ENCODE peak calls at places on chromosome 13, in seven cellular contexts. W is transverse colon, T is right lobe of liver, M is breast epithelium, J is Peyer's patch, P is heart left ventricle, R is lower leg skin. V is an unnamed sample.
A peak's percentile ranks its signal among the peaks of the same experiment; 100 is the strongest.

GRCh38 chr13:106865706-106866288 is 297.9 kb upstream of the ARGLU1 start:
- DNase-seq in P (no peak), J (no peak), W (no peak), T (no peak), M (no peak), R (no peak), V (no peak)

GRCh38 chr13:108987488-108987887 is 358.1 kb downstream of the MYO16 start:
- DNase-seq in T (no peak), R (no peak), P (no peak), W (no peak), M (no peak), J (no peak), V (no peak)

GRCh38 chr13:23399254-23399796 is 34.2 kb downstream of the SACS start:
- DNase-seq in R (no peak), J (no peak), P (no peak), M (no peak), W (no peak), T (no peak), V (no peak)

GRCh38 chr13:23505007-23505406 is 65.2 kb upstream of the TNFRSF19 start:
- DNase-seq in T (no peak), M (no peak), R (no peak), W (no peak), P (peak; percentile 38), J (no peak), V (no peak)

GRCh38 chr13:101398920-101399319 is 17.4 kb downstream of the NALCN start:
- DNase-seq in P (no peak), R (no peak), W (no peak), M (no peak), T (no peak), J (no peak), V (no peak)

GRCh38 chr13:109412232-109412935 is 374.0 kb downstream of the IRS2 start:
- DNase-seq in T (peak; percentile 66), P (peak; percentile 63), W (peak; percentile 32), J (peak; percentile 60), R (peak; percentile 74), M (no peak), V (no peak)

GRCh38 chr13:52599853-52600603 is 42.2 kb upstream of the HNRNPA1L2 start:
- DNase-seq in P (peak; percentile 39), W (peak; percentile 24), J (peak; percentile 60), T (peak; percentile 25), R (peak; percentile 86), M (no peak), V (no peak)

GRCh38 chr13:113623491-113624234 is 34.3 kb downstream of the ATP4B start:
- DNase-seq in M (peak; percentile 37), R (no peak), P (no peak), T (no peak), W (no peak), J (peak; percentile 35), V (peak; percentile 48)

GRCh38 chr13:45295536-45295935 is 45.4 kb downstream of the TPT1 start:
- DNase-seq in J (no peak), M (no peak), W (no peak), T (no peak), R (no peak), P (no peak), V (no peak)

GRCh38 chr13:97851269-97851668 is 102.2 kb upstream of the IPO5 start:
- DNase-seq in R (no peak), M (no peak), J (no peak), P (no peak), W (no peak), T (no peak), V (no peak)

GRCh38 chr13:99749627-99750026 is 221.9 kb downstream of the ZIC5 start:
- DNase-seq in M (no peak), T (no peak), W (no peak), J (no peak), P (no peak), R (no peak), V (no peak)

GRCh38 chr13:78595458-78595818 is 7.9 kb downstream of the POU4F1 start:
- DNase-seq in P (no peak), T (no peak), R (no peak), M (no peak), W (no peak), J (no peak), V (no peak)

GRCh38 chr13:49499889-49500660 is 4.3 kb downstream of the PHF11 start:
- DNase-seq in J (no peak), T (no peak), R (no peak), M (no peak), W (no peak), P (no peak), V (peak; percentile 12)

GRCh38 chr13:35994131-35994966 is 136.8 kb downstream of the DCLK1 start:
- DNase-seq in J (no peak), M (no peak), P (peak; percentile 71), W (no peak), T (no peak), R (no peak), V (peak; percentile 15)

GRCh38 chr13:51252954-51253531 is 30.8 kb downstream of the FAM124A start:
- DNase-seq in J (no peak), W (no peak), R (no peak), T (no peak), P (no peak), M (no peak), V (no peak)

GRCh38 chr13:43751624-43752023 is 35.1 kb downstream of the ENOX1 start:
- DNase-seq in W (no peak), J (no peak), R (no peak), T (no peak), M (no peak), P (no peak), V (no peak)

GRCh38 chr13:19984430-19985218 is 26.1 kb downstream of the ZMYM2 start:
- DNase-seq in R (no peak), P (no peak), J (no peak), M (no peak), W (no peak), T (no peak), V (peak; percentile 5)

GRCh38 chr13:43077906-43078305 is 54.5 kb downstream of the DNAJC15 start:
- DNase-seq in J (no peak), W (no peak), R (no peak), P (no peak), M (no peak), T (no peak), V (no peak)

GRCh38 chr13:39510296-39510695 is 92.7 kb downstream of the LHFPL6 start:
- DNase-seq in P (no peak), T (no peak), M (no peak), R (no peak), W (no peak), J (no peak), V (no peak)

GRCh38 chr13:113869263-113869662 is 5.4 kb upstream of the GAS6 start:
- DNase-seq in T (no peak), M (no peak), W (no peak), J (no peak), P (no peak), R (no peak), V (no peak)

GRCh38 chr13:97648171-97648880 is 214.4 kb downstream of the RAP2A start:
- DNase-seq in M (no peak), T (no peak), W (no peak), J (no peak), P (no peak), R (no peak), V (no peak)

GRCh38 chr13:93244918-93245280 is 18.3 kb downstream of the GPC6 start:
- DNase-seq in J (no peak), R (no peak), M (no peak), T (no peak), W (no peak), P (no peak), V (no peak)

GRCh38 chr13:77330009-77330471 is 3.1 kb upstream of the MYCBP2 start:
- DNase-seq in J (no peak), P (no peak), R (no peak), T (no peak), M (no peak), W (no peak), V (no peak)

GRCh38 chr13:73480784-73481183 is 422.0 kb downstream of the KLF5 start:
- DNase-seq in P (no peak), R (no peak), T (no peak), J (no peak), W (no peak), M (no peak), V (no peak)

GRCh38 chr13:113904411-113904810 is 40.5 kb upstream of the GAS6 start:
- DNase-seq in J (peak; percentile 78), M (peak; percentile 42), W (peak; percentile 42), T (peak; percentile 63), R (peak; percentile 82), P (peak; percentile 63), V (no peak)

DNA sequence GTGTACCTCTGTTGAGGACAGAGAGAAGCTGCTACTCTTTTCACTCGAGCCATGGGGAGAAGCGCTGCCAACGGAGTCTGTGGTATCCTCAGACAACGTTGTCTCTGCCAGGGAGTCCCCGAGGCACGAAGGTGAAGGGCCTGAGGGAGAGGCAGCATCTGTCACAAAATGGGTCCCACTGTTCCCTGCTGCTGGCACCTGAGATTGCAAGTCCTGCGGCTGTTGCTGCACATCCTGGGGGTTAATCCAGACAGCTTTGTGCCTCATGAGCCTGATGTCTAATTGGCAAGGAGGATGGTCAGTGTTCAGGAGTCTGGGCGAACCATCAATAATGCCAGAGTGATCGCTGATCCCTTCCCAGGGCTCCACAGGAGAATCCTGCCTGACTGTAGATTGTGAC is 15.0 kb downstream of the RUBCNL start:
- DNase-seq in T (no peak), P (no peak), M (no peak), J (no peak), R (no peak), W (no peak), V (no peak)
- TF ChIP-seq POLR2A in T (no peak), P (no peak), M (no peak), J (no peak), R (no peak), W (no peak), V (no peak)

GRCh38 chr13:32175307-32175706 is 139.9 kb downstream of the ZAR1L start:
- DNase-seq in P (no peak), J (no peak), W (no peak), R (no peak), T (no peak), M (no peak), V (no peak)
- TF ChIP-seq POLR2A in P (no peak), J (no peak), W (no peak), R (no peak), T (no peak), M (no peak), V (no peak)

DNA sequence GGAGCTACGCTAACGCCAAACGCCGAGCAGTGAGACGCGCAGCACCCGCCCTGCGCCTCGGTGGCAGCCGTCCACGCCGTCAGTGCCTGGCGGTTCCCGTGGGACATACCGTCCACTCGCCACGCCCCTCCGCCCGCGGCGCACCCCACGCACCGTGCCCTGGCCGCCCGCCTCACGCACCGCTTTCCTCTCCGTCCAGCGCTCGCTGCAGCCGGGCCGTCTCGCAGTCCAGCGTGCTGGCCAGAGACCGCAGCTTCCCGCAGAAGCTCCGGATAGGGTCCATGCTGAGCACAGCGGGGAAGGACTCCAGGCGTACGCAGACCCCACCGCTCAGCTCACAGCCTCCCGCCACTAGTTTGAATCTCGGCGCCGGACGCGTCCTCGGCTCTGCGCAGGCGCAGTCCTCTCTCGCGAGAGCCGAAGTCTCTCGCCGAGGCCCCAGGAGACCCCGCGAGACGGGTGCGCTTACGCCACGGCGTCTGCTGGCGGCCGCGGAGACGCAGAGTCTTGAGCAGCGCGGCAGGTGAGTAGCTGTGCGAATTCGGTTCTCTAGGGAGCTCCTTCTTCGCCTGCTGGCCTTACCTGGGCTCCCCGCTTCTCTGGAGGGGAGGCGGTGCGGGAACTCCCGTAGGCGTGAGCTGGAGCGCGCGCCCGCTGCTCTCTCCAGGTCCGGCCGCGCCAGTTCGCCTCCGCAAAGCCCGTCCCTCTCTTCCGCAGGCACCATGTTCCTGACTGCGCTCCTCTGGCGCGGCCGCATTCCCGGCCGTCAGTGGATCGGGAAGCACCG is at the start of the genes MRPL57 and SKA3:
- DNase-seq in W (peak; percentile 94), M (peak; percentile 85), P (peak; percentile 92), J (peak; percentile 96), R (peak; percentile 98), T (peak; percentile 94), V (peak; percentile 82)
- TF ChIP-seq POLR2A in W (peak; percentile 94), M (peak; percentile 81), P (no peak), J (peak; percentile 95), R (no peak), T (peak; percentile 92), V (peak; percentile 87)

GRCh38 chr13:25811506-25811905 is 240.3 kb downstream of the SHISA2 start:
- DNase-seq in P (no peak), T (no peak), J (no peak), W (no peak), R (no peak), M (no peak), V (no peak)
- TF ChIP-seq POLR2A in P (no peak), T (no peak), J (no peak), W (no peak), R (no peak), M (no peak), V (no peak)

V was measured in H54.